ENCODE peak calls at places on chromosome 13, in six cellular contexts. One of them, this sample, is unnamed.

GRCh38 chr13:107900775-107901174 is 314.6 kb downstream of the LIG4 start:
- DNase-seq in NCI-H187 treated with DMSO at 0.1 percent for 48 hours: no peak
- DNase-seq in thyroid gland: no peak
- DNase-seq in esophagus squamous epithelium: no peak
- DNase-seq in stimulated activated naive B cell treated with anti-CD40 and anti-IgM and Interleukin-4, amounts not matched to agents 10 μg/mL and 1 μg/mL and 100 μg/mL, for 72 hours: no peak
- DNase-seq in HTR-8/SVneo: no peak
- DNase-seq in this sample: no peak

GRCh38 chr13:89695343-89696257 is 1651.9 kb upstream of the MIR17HG start:
- DNase-seq in HTR-8/SVneo: peak; percentile 17
- DNase-seq in stimulated activated naive B cell treated with anti-CD40 and anti-IgM and Interleukin-4, amounts not matched to agents 10 μg/mL and 1 μg/mL and 100 μg/mL, for 72 hours: no peak
- DNase-seq in thyroid gland: peak; percentile 31
- DNase-seq in NCI-H187 treated with DMSO at 0.1 percent for 48 hours: peak; percentile 26
- DNase-seq in esophagus squamous epithelium: no peak
- DNase-seq in this sample: no peak

GRCh38 chr13:111567637-111568036 is 247.2 kb downstream of the TEX29 start:
- DNase-seq in stimulated activated naive B cell treated with anti-CD40 and anti-IgM and Interleukin-4, amounts not matched to agents 10 μg/mL and 1 μg/mL and 100 μg/mL, for 72 hours: no peak
- DNase-seq in thyroid gland: no peak
- DNase-seq in HTR-8/SVneo: no peak
- DNase-seq in NCI-H187 treated with DMSO at 0.1 percent for 48 hours: no peak
- DNase-seq in esophagus squamous epithelium: no peak
- DNase-seq in this sample: no peak

GRCh38 chr13:74443623-74444022 is 309.4 kb upstream of the KLF12 start:
- DNase-seq in HTR-8/SVneo: peak; percentile 17
- DNase-seq in esophagus squamous epithelium: no peak
- DNase-seq in stimulated activated naive B cell treated with anti-CD40 and anti-IgM and Interleukin-4, amounts not matched to agents 10 μg/mL and 1 μg/mL and 100 μg/mL, for 72 hours: no peak
- DNase-seq in NCI-H187 treated with DMSO at 0.1 percent for 48 hours: no peak
- DNase-seq in thyroid gland: no peak
- DNase-seq in this sample: no peak

GRCh38 chr13:90938848-90939247 is 408.6 kb upstream of the MIR17HG start:
- DNase-seq in esophagus squamous epithelium: no peak
- DNase-seq in NCI-H187 treated with DMSO at 0.1 percent for 48 hours: no peak
- DNase-seq in HTR-8/SVneo: no peak
- DNase-seq in thyroid gland: no peak
- DNase-seq in stimulated activated naive B cell treated with anti-CD40 and anti-IgM and Interleukin-4, amounts not matched to agents 10 μg/mL and 1 μg/mL and 100 μg/mL, for 72 hours: no peak
- DNase-seq in this sample: no peak

GRCh38 chr13:21395953-21396352 is 63.1 kb downstream of the ZDHHC20 start:
- DNase-seq in HTR-8/SVneo: no peak
- DNase-seq in thyroid gland: no peak
- DNase-seq in NCI-H187 treated with DMSO at 0.1 percent for 48 hours: no peak
- DNase-seq in esophagus squamous epithelium: no peak
- DNase-seq in stimulated activated naive B cell treated with anti-CD40 and anti-IgM and Interleukin-4, amounts not matched to agents 10 μg/mL and 1 μg/mL and 100 μg/mL, for 72 hours: no peak
- DNase-seq in this sample: no peak

GRCh38 chr13:42600943-42601342 is 27.0 kb downstream of the TNFSF11 start:
- DNase-seq in NCI-H187 treated with DMSO at 0.1 percent for 48 hours: no peak
- DNase-seq in esophagus squamous epithelium: no peak
- DNase-seq in HTR-8/SVneo: no peak
- DNase-seq in stimulated activated naive B cell treated with anti-CD40 and anti-IgM and Interleukin-4, amounts not matched to agents 10 μg/mL and 1 μg/mL and 100 μg/mL, for 72 hours: no peak
- DNase-seq in thyroid gland: no peak
- DNase-seq in this sample: no peak

GRCh38 chr13:34156841-34157365 is 339.0 kb downstream of the RFC3 start:
- DNase-seq in HTR-8/SVneo: peak; percentile 60
- DNase-seq in thyroid gland: peak; percentile 85
- DNase-seq in stimulated activated naive B cell treated with anti-CD40 and anti-IgM and Interleukin-4, amounts not matched to agents 10 μg/mL and 1 μg/mL and 100 μg/mL, for 72 hours: peak; percentile 64
- DNase-seq in esophagus squamous epithelium: no peak
- DNase-seq in NCI-H187 treated with DMSO at 0.1 percent for 48 hours: no peak
- DNase-seq in this sample: peak; percentile 40

GRCh38 chr13:64186503-64186902 is 2770.9 kb upstream of the PCDH20 start:
- DNase-seq in NCI-H187 treated with DMSO at 0.1 percent for 48 hours: no peak
- DNase-seq in stimulated activated naive B cell treated with anti-CD40 and anti-IgM and Interleukin-4, amounts not matched to agents 10 μg/mL and 1 μg/mL and 100 μg/mL, for 72 hours: no peak
- DNase-seq in HTR-8/SVneo: no peak
- DNase-seq in thyroid gland: no peak
- DNase-seq in esophagus squamous epithelium: no peak
- DNase-seq in this sample: no peak

GRCh38 chr13:23159205-23159586 is 21.6 kb upstream of the SGCG start:
- DNase-seq in esophagus squamous epithelium: no peak
- DNase-seq in NCI-H187 treated with DMSO at 0.1 percent for 48 hours: no peak
- DNase-seq in thyroid gland: no peak
- DNase-seq in stimulated activated naive B cell treated with anti-CD40 and anti-IgM and Interleukin-4, amounts not matched to agents 10 μg/mL and 1 μg/mL and 100 μg/mL, for 72 hours: no peak
- DNase-seq in HTR-8/SVneo: peak; percentile 44
- DNase-seq in this sample: no peak

GRCh38 chr13:110422913-110423688 is 116.0 kb downstream of the COL4A2 start:
- DNase-seq in HTR-8/SVneo: no peak
- DNase-seq in thyroid gland: no peak
- DNase-seq in stimulated activated naive B cell treated with anti-CD40 and anti-IgM and Interleukin-4, amounts not matched to agents 10 μg/mL and 1 μg/mL and 100 μg/mL, for 72 hours: no peak
- DNase-seq in NCI-H187 treated with DMSO at 0.1 percent for 48 hours: no peak
- DNase-seq in esophagus squamous epithelium: no peak
- DNase-seq in this sample: no peak

GRCh38 chr13:112330479-112331407 is 45.4 kb upstream of the SPACA7 start:
- DNase-seq in thyroid gland: no peak
- DNase-seq in NCI-H187 treated with DMSO at 0.1 percent for 48 hours: no peak
- DNase-seq in stimulated activated naive B cell treated with anti-CD40 and anti-IgM and Interleukin-4, amounts not matched to agents 10 μg/mL and 1 μg/mL and 100 μg/mL, for 72 hours: no peak
- DNase-seq in HTR-8/SVneo: no peak
- DNase-seq in esophagus squamous epithelium: no peak
- DNase-seq in this sample: no peak

GRCh38 chr13:21616880-21617279 is 12.9 kb upstream of the MICU2 start:
- DNase-seq in thyroid gland: no peak
- DNase-seq in esophagus squamous epithelium: no peak
- DNase-seq in HTR-8/SVneo: no peak
- DNase-seq in NCI-H187 treated with DMSO at 0.1 percent for 48 hours: no peak
- DNase-seq in stimulated activated naive B cell treated with anti-CD40 and anti-IgM and Interleukin-4, amounts not matched to agents 10 μg/mL and 1 μg/mL and 100 μg/mL, for 72 hours: no peak
- DNase-seq in this sample: no peak

GRCh38 chr13:101265934-101266333 is 150.4 kb downstream of the NALCN start:
- DNase-seq in stimulated activated naive B cell treated with anti-CD40 and anti-IgM and Interleukin-4, amounts not matched to agents 10 μg/mL and 1 μg/mL and 100 μg/mL, for 72 hours: no peak
- DNase-seq in esophagus squamous epithelium: no peak
- DNase-seq in thyroid gland: no peak
- DNase-seq in NCI-H187 treated with DMSO at 0.1 percent for 48 hours: no peak
- DNase-seq in HTR-8/SVneo: no peak
- DNase-seq in this sample: no peak

GRCh38 chr13:99432637-99433542 is 68.4 kb upstream of the TM9SF2 start:
- DNase-seq in stimulated activated naive B cell treated with anti-CD40 and anti-IgM and Interleukin-4, amounts not matched to agents 10 μg/mL and 1 μg/mL and 100 μg/mL, for 72 hours: peak; percentile 98
- DNase-seq in thyroid gland: peak; percentile 34
- DNase-seq in NCI-H187 treated with DMSO at 0.1 percent for 48 hours: no peak
- DNase-seq in esophagus squamous epithelium: peak; percentile 8
- DNase-seq in HTR-8/SVneo: peak; percentile 54
- DNase-seq in this sample: peak; percentile 7